ENCODE peak calls at places on chromosome 16, in ten cellular contexts. W, U, H, M, I, Q, Y, S, R and C are unnamed samples.

GRCh38 chr16:86994651-86995171 is 322.5 kb downstream of the C16orf95 start:
- DNase-seq in H (no peak), I (no peak), W (no peak), U (no peak), M (no peak), R (no peak), Q (no peak), Y (no peak), S (no peak), C (no peak)

GRCh38 chr16:79171504-79172240 is 428.9 kb downstream of the MAF start:
- DNase-seq in Y (no peak), I (no peak), S (no peak), R (no peak), W (no peak), H (no peak), M (no peak), Q (no peak), U (no peak), C (no peak)

GRCh38 chr16:19085679-19086200 is 18.3 kb downstream of the COQ7 start:
- DNase-seq in U (no peak), M (no peak), Q (no peak), R (no peak), I (no peak), Y (no peak), W (no peak), H (no peak), S (no peak), C (no peak)

GRCh38 chr16:69150146-69150865 is 17.9 kb downstream of the UTP4 start:
- DNase-seq in H (no peak), R (no peak), Q (no peak), W (peak; percentile 17), I (peak; percentile 48), S (peak; percentile 80), M (no peak), U (peak; percentile 69), Y (no peak), C (peak; percentile 11)

GRCh38 chr16:75195811-75196790 is 10.9 kb downstream of the CTRB2 start:
- DNase-seq in Y (peak; percentile 10), H (no peak), W (no peak), R (no peak), U (no peak), M (no peak), I (no peak), Q (no peak), S (no peak), C (no peak)

GRCh38 chr16:55876854-55877253 is 1.7 kb upstream of the CES5A start:
- DNase-seq in H (no peak), W (no peak), S (no peak), Y (no peak), M (no peak), U (no peak), I (no peak), R (no peak), Q (no peak), C (no peak)

GRCh38 chr16:68995011-68995504 is 110.4 kb upstream of the HAS3 start:
- DNase-seq in Q (no peak), R (no peak), W (no peak), H (no peak), I (peak; percentile 56), M (peak; percentile 39), U (no peak), S (peak; percentile 28), Y (peak; percentile 57), C (no peak)

GRCh38 chr16:81908466-81909230 is 102.6 kb downstream of the SDR42E1 start:
- DNase-seq in I (no peak), W (no peak), Y (no peak), M (no peak), Q (no peak), R (no peak), S (no peak), U (no peak), H (no peak), C (no peak)

DNA sequence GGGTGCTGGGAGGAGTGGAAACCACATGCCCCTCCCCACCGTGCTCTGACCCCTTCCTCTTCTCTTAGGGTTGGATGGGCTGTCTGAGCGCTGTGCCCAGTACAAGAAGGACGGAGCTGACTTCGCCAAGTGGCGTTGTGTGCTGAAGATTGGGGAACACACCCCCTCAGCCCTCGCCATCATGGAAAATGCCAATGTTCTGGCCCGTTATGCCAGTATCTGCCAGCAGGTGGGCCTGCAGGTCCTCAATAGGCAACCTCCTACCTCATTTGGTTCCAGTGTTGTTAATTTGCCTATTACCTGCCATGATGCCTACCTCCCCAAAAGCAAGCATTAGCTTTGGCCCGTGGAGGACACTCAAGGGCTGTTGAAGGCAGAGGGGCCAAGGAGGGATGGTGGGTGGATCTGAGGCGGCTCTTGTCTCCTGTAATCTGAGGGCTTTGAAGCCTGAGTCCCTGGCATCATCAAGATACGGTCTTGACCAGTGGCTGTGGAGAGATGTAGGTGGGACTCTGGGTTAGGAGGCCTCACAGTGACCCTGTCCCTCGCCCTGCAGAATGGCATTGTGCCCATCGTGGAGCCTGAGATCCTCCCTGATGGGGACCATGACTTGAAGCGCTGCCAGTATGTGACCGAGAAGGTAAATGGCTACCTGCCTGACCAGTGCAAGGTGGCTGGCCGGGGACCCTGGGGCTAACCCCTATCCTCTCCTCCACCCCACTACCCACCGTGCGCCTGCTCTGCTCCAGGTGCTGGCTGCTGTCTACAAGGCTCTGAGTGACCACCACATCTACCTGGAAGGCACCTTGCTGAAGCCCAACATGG is 3.4 kb downstream of the ALDOA start:
- DNase-seq in R (no peak), M (no peak), Y (no peak), W (no peak), H (peak; percentile 31), S (no peak), I (no peak), U (no peak), Q (no peak), C (peak; percentile 56)
- TF ChIP-seq CTCF in R (peak; percentile 29), M (no peak), Y (peak; percentile 54), W (peak; percentile 34), H (peak; percentile 55), S (peak; percentile 43), I (peak; percentile 53), U (peak; percentile 5), Q (peak; percentile 31), C (peak; percentile 37)

GRCh38 chr16:53534206-53534605 is 31.2 kb upstream of the AKTIP start:
- DNase-seq in Y (no peak), M (no peak), Q (no peak), U (no peak), W (no peak), I (no peak), H (no peak), R (no peak), S (no peak), C (no peak)
- H3K27ac ChIP-seq in Y (no peak overlapping the region), M (no peak overlapping the region), Q (no peak overlapping the region), U (no peak overlapping the region), W (no peak overlapping the region), I (no peak overlapping the region), H (no peak overlapping the region), R (no peak overlapping the region), S (no peak overlapping the region), C (no peak overlapping the region)

GRCh38 chr16:20969386-20969785 is 68.8 kb downstream of the LYRM1 start:
- DNase-seq in U (no peak), R (no peak), M (no peak), S (no peak), I (no peak), W (no peak), Y (no peak), Q (no peak), H (no peak), C (no peak)
- H3K27me3 ChIP-seq in U (no peaks in the 10 kb centered on the region), R (no peaks in the 10 kb centered on the region), M (no peaks in the 10 kb centered on the region), S (no peaks in the 10 kb centered on the region), I (no peaks in the 10 kb centered on the region), W (no peaks in the 10 kb centered on the region), Y (no peaks in the 10 kb centered on the region), Q (no peaks in the 10 kb centered on the region), H (no peaks in the 10 kb centered on the region), C (no peaks in the 10 kb centered on the region)

GRCh38 chr16:67652578-67653130 is 7.4 kb downstream of the ACD start:
- DNase-seq in R (no peak), S (no peak), I (peak; percentile 69), Q (peak; percentile 74), U (no peak), H (no peak), Y (no peak), W (no peak), M (no peak), C (no peak)

GRCh38 chr16:67651847-67652246 is 6.9 kb downstream of the CARMIL2 start:
- DNase-seq in Q (peak; percentile 45), M (no peak), U (no peak), I (no peak), H (no peak), S (no peak), Y (no peak), W (no peak), R (no peak), C (no peak)

GRCh38 chr16:67655363-67655762 is 4.7 kb downstream of the ACD start:
- DNase-seq in S (no peak), W (no peak), I (no peak), U (no peak), Y (no peak), H (no peak), M (no peak), R (no peak), Q (peak; percentile 16), C (no peak)

GRCh38 chr16:67654069-67654911 is 5.8 kb downstream of the ACD start:
- DNase-seq in W (no peak), I (no peak), H (no peak), S (no peak), Q (peak; percentile 71), U (no peak), Y (no peak), R (no peak), M (no peak), C (no peak)

DNA sequence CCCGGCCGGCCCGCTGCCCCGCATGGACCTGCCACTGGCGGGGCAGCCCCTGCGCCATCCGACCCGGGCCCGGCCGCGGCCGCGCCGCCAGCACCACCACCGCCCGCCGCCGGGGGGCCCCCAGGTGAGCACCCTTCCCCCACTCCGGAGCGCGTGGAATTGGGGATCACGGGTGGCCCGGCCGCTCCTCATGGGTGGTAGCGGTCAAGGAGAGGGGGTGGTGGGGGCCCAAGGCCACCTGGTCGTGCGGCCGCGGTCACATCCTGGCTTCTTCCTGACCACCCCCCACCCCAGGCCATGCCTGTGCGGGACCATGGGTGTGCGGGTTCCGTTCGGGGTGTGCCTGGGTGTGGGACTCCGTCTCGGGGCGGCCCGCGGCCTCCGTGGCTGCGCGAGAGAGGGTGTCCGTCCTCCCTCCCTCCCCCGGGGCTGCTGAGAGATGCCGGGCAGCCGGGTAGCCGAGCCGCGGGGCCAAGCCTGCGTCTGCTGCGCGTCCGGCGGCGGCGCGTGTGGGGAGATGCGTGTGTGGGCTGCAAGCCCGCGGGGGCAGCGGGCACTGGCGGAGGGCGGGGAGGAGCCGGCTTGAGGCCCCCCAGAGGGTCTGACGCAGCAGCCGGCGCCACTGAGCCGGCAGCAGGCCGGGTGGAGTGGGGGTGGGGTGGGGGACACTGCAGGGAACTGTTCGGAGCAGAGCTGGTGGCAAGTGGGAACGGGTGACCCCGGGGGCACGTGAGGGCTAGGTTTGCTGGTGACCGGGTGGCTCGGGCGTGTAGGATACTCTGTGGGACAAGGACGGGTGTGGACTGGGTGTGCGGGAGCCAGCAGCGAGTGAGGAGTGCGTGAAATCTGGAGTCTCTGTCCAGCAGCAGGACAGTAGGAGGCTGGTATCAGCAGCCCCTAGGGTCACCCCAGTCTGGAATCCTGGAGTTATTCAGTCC is 6.7 kb downstream of the ACD start:
- DNase-seq in H (no peak), U (no peak), Y (no peak), W (no peak), S (no peak), R (no peak), I (no peak), M (no peak), Q (peak; percentile 80), C (no peak)
- TF ChIP-seq CTCF in H (no peak), U (no peak), Y (no peak), W (no peak), S (peak; percentile 28), R (peak; percentile 25), I (peak; percentile 62), M (no peak), Q (no peak), C (no peak)